ENCODE peak calls at places on chromosomes 13 and 19, in eight cellular contexts. F is germinal center; J is CD8-positive, alpha-beta memory T cell; R is HEK293T; A is left colon; V is kidney epithelial cell; P is stimulated activated CD8-positive, alpha-beta memory T cell treated with anti-CD3 and anti-CD28 coated beads, Interleukin-2, amount 100 ng/mL, for 48 hours; G is ureter. S is an unnamed sample.
A peak's percentile ranks its signal among the peaks of the same experiment; 100 is the strongest.

GRCh38 chr13:61316647-61317046 is 99.0 kb downstream of the PCDH20 start:
- DNase-seq in G (no peak), P (no peak), F (no peak), R (no peak), A (no peak), J (no peak), V (no peak), S (no peak)

GRCh38 chr19:17448190-17448967 is at the start of gene TMEM221:
- DNase-seq in F (peak; percentile 67), A (peak; percentile 41), R (peak; percentile 63), J (peak; percentile 67), G (no peak), P (peak; percentile 44), V (no peak), S (peak; percentile 48)

GRCh38 chr19:33389574-33390119 is 16.1 kb downstream of the CEBPG start:
- DNase-seq in A (peak; percentile 56), F (no peak), G (no peak), V (no peak), R (no peak), J (peak; percentile 38), P (no peak), S (no peak)

GRCh38 chr19:49639401-49640112 is 386 bp downstream of the RRAS start:
- DNase-seq in R (no peak), G (no peak), A (peak; percentile 62), P (no peak), F (no peak), J (peak; percentile 33), V (no peak), S (no peak)

GRCh38 chr13:20825476-20825875 is 51.7 kb upstream of the EEF1AKMT1 start:
- DNase-seq in R (no peak), G (no peak), V (no peak), F (peak; percentile 21), J (no peak), A (no peak), P (no peak), S (no peak)

GRCh38 chr13:23993439-23993980 is 96.2 kb upstream of the C1QTNF9B start:
- DNase-seq in F (no peak), J (no peak), V (no peak), R (no peak), A (no peak), P (no peak), G (no peak), S (no peak)

GRCh38 chr19:23071087-23071511 is 45.7 kb upstream of the ZNF730 start:
- DNase-seq in V (no peak), J (no peak), G (no peak), P (no peak), R (no peak), F (peak; percentile 30), A (no peak), S (no peak)

GRCh38 chr19:1062387-1063029 is 4.5 kb upstream of the ARHGAP45 start:
- DNase-seq in G (no peak), F (no peak), J (peak; percentile 45), A (no peak), P (no peak), R (peak; percentile 74), V (no peak), S (no peak)

GRCh38 chr19:50449236-50449899 is 16.7 kb downstream of the MYBPC2 start:
- DNase-seq in P (no peak), A (no peak), R (no peak), J (no peak), G (no peak), V (no peak), F (no peak), S (no peak)

GRCh38 chr13:106173346-106173745 is 362.1 kb downstream of the EFNB2 start:
- DNase-seq in G (no peak), F (no peak), P (no peak), R (no peak), J (no peak), V (peak; percentile 85), A (no peak), S (no peak)

S was measured in T-helper 9 cell.